ENCODE peak calls at places on chromosomes 7 and 10, in seven cellular contexts. K is left cardiac atrium, P is HuH-7, O is posterior cingulate gyrus, Q is T-helper 17 cell, C is testis, L is fibroblast of the conjunctiva. V is an unnamed sample.

GRCh38 chr7:131890191-131890590 is 333.8 kb upstream of the PODXL start:
- DNase-seq in Q (no peak), C (no peak), O (no peak), K (no peak), L (no peak), P (no peak), V (no peak)

GRCh38 chr7:83267141-83267631 is 104.5 kb upstream of the PCLO start:
- DNase-seq in K (no peak), L (peak), C (no peak), O (no peak), P (no peak), Q (no peak), V (no peak)

GRCh38 chr7:138433583-138434437 is 26.2 kb upstream of the TRIM24 start:
- DNase-seq in P (no peak), O (no peak), K (no peak), L (no peak), Q (no peak), C (no peak), V (no peak)

GRCh38 chr10:98589007-98589406 is 142.3 kb upstream of the HPS1 start:
- DNase-seq in C (no peak), O (peak), P (no peak), Q (no peak), L (no peak), K (no peak), V (no peak)

GRCh38 chr7:137774793-137775201 is 72.0 kb downstream of the DGKI start:
- DNase-seq in O (no peak), C (no peak), L (no peak), K (no peak), P (no peak), Q (no peak), V (no peak)

GRCh38 chr10:127174866-127175265 is 21.5 kb downstream of the INSYN2A start:
- DNase-seq in Q (no peak), K (no peak), O (no peak), P (no peak), C (no peak), L (no peak), V (no peak)

GRCh38 chr10:89158446-89158845 is 48.7 kb downstream of the CH25H start:
- DNase-seq in C (no peak), Q (no peak), L (no peak), P (no peak), O (no peak), K (no peak), V (no peak)

GRCh38 chr7:88758355-88759215 is 915 bp upstream of the ZNF804B start:
- DNase-seq in K (peak), P (peak), Q (no peak), O (peak), L (no peak), C (peak), V (no peak)

GRCh38 chr10:122630526-122630925 is 69.1 kb downstream of the C10orf120 start:
- DNase-seq in P (no peak), Q (no peak), K (no peak), L (no peak), O (no peak), C (no peak), V (no peak)

GRCh38 chr7:129969881-129970446 is 17.2 kb upstream of the UBE2H start:
- DNase-seq in C (no peak), O (no peak), L (no peak), K (no peak), P (no peak), Q (no peak), V (no peak)

GRCh38 chr10:24097771-24098207 is 111.1 kb upstream of the KIAA1217 start:
- DNase-seq in Q (no peak), P (no peak), O (no peak), L (no peak), K (no peak), C (peak), V (no peak)

GRCh38 chr7:113307147-113307546 is 188.8 kb upstream of the SMIM30 start:
- DNase-seq in C (no peak), L (no peak), P (no peak), K (no peak), Q (no peak), O (no peak), V (no peak)

GRCh38 chr10:64430690-64431323 is 909.6 kb downstream of the REEP3 start:
- DNase-seq in P (peak), C (peak), L (no peak), O (peak), K (no peak), Q (no peak), V (no peak)

GRCh38 chr7:5234852-5235831 is 45.1 kb downstream of the WIPI2 start:
- DNase-seq in C (no peak), P (no peak), L (no peak), K (no peak), O (no peak), Q (no peak), V (no peak)

V was measured in effector memory CD4-positive, alpha-beta T cell.